ENCODE peak calls at places on chromosomes 16 and 17, in six cellular contexts. F is stimulated activated CD4-positive, alpha-beta T cell treated with anti-CD3 and anti-CD28 coated beads, Interleukin-15, amount 100 ng/mL, for 1 hour; B is SK-N-DZ; L is activated naive CD4-positive, alpha-beta T cell treated with anti-CD3 and anti-CD28 coated beads for 36 hours; M is AML-193; O is non-pigmented ciliary epithelial cell. U is an unnamed sample.

GRCh38 chr16:87542531-87543102 is 49.8 kb upstream of the ZCCHC14 start:
- DNase-seq in F (no peak), B (no peak), L (no peak), M (no peak), O (no peak), U (no peak)

GRCh38 chr17:80970044-80970761 is 21.4 kb upstream of the CHMP6 start:
- DNase-seq in F (no peak), B (peak; percentile 71), L (peak; percentile 72), M (no peak), O (no peak), U (no peak)

GRCh38 chr16:79543219-79543618 is 57.3 kb downstream of the MAF start:
- DNase-seq in F (no peak), B (no peak), L (no peak), M (no peak), O (no peak), U (no peak)

GRCh38 chr17:22484826-22485225 is 792.5 kb downstream of the KCNJ18 start:
- DNase-seq in F (no peak), B (no peak), L (no peak), M (no peak), O (no peak), U (no peak)

GRCh38 chr17:58189436-58190146 is 2.9 kb upstream of the EPX start:
- DNase-seq in F (no peak), B (no peak), L (no peak), M (peak; percentile 38), O (peak; percentile 56), U (no peak)

GRCh38 chr17:45841883-45842525 is 2.7 kb upstream of the SPPL2C start:
- DNase-seq in F (no peak), B (no peak), L (no peak), M (no peak), O (no peak), U (no peak)

GRCh38 chr17:3534881-3535252 is 22.7 kb downstream of the TRPV3 start:
- DNase-seq in F (no peak), B (peak; percentile 63), L (peak; percentile 31), M (no peak), O (no peak), U (no peak)

GRCh38 chr17:4229627-4230026 is 34.2 kb downstream of the ANKFY1 start:
- DNase-seq in F (no peak), B (no peak), L (no peak), M (no peak), O (no peak), U (no peak)

GRCh38 chr17:63997341-63998048 is 656 bp upstream of the PRR29 start:
- DNase-seq in F (no peak), B (no peak), L (no peak), M (no peak), O (no peak), U (no peak)

GRCh38 chr16:89048087-89048729 is 45.4 kb upstream of the ACSF3 start:
- DNase-seq in F (no peak), B (no peak), L (no peak), M (no peak), O (no peak), U (no peak)

GRCh38 chr17:38915639-38915995 is 9.8 kb upstream of the LASP1NB start:
- DNase-seq in F (no peak), B (no peak), L (no peak), M (no peak), O (no peak), U (no peak)

GRCh38 chr17:66814026-66814425 is 20.9 kb upstream of the CACNG5 start:
- DNase-seq in F (no peak), B (no peak), L (no peak), M (no peak), O (no peak), U (no peak)

GRCh38 chr16:273547-274421 is 2.0 kb downstream of the RGS11 start:
- DNase-seq in F (no peak), B (no peak), L (no peak), M (no peak), O (no peak), U (no peak)

GRCh38 chr17:31604936-31605335 is 213.5 kb downstream of the RAB11FIP4 start:
- DNase-seq in F (no peak), B (no peak), L (no peak), M (no peak), O (no peak), U (no peak)

GRCh38 chr17:72421128-72422092 is 300.6 kb downstream of the SOX9 start:
- DNase-seq in F (no peak), B (no peak), L (peak; percentile 71), M (no peak), O (peak; percentile 97), U (no peak)

GRCh38 chr17:27575100-27575911 is 55.7 kb upstream of the LGALS9 start:
- DNase-seq in F (no peak), B (no peak), L (no peak), M (no peak), O (no peak), U (no peak)

GRCh38 chr16:67151431-67152097 is 766 bp upstream of the B3GNT9 start:
- DNase-seq in F (no peak), B (no peak), L (no peak), M (no peak), O (no peak), U (no peak)

GRCh38 chr16:75252946-75253911 is 1.8 kb upstream of the BCAR1 start:
- DNase-seq in F (no peak), B (no peak), L (no peak), M (no peak), O (no peak), U (no peak)